ENCODE peak calls at places on chromosomes 6 and 20, in six cellular contexts. S is BE2C, F is lower lobe of right lung, N is PC-3, T is astrocyte, K is cardiac muscle cell. V is an unnamed sample. For H3K4me1, the result is how much of the 10 kb centered on the place peaks cover.

GRCh38 chr20:9411833-9412232 is 102.6 kb upstream of the LAMP5 start:
- DNase-seq in T (no peak), F (no peak), N (no peak), S (no peak), K (no peak), V (no peak)

GRCh38 chr6:140105857-140106256 is 731.4 kb upstream of the CITED2 start:
- DNase-seq in F (no peak), T (no peak), N (peak), S (peak), K (peak), V (no peak)

GRCh38 chr20:3660262-3661059 is 2.7 kb downstream of the GFRA4 start:
- DNase-seq in K (no peak), S (no peak), T (no peak), F (no peak), N (no peak), V (no peak)

GRCh38 chr20:3710703-3711417 is 1.5 kb downstream of the SIGLEC1 start:
- DNase-seq in N (peak), K (peak), S (peak), T (no peak), F (peak), V (no peak)

GRCh38 chr20:38894091-38894847 is 31.9 kb upstream of the FAM83D start:
- DNase-seq in T (no peak), N (no peak), S (no peak), F (no peak), K (peak), V (no peak)

GRCh38 chr6:36833182-36833789 is 6.0 kb downstream of the CPNE5 start:
- DNase-seq in K (no peak), N (no peak), S (no peak), F (no peak), T (no peak), V (no peak)

GRCh38 chr20:3702992-3703391 is 9.4 kb downstream of the SIGLEC1 start:
- DNase-seq in F (no peak), K (no peak), S (no peak), T (no peak), N (no peak), V (no peak)

GRCh38 chr6:7258231-7258763 is 54.7 kb downstream of the SSR1 start:
- DNase-seq in N (no peak), F (no peak), S (no peak), T (no peak), K (no peak), V (no peak)

GRCh38 chr20:4521170-4521968 is 200.3 kb upstream of the PRND start:
- DNase-seq in F (no peak), S (no peak), K (no peak), N (no peak), T (no peak), V (no peak)

GRCh38 chr6:113632220-113632864 is 224.8 kb upstream of the MARCKS start:
- DNase-seq in T (peak), K (peak), S (no peak), N (peak), F (no peak), V (peak)

GRCh38 chr20:45946149-45946970 is 11.9 kb downstream of the PCIF1 start:
- DNase-seq in T (peak), S (no peak), K (peak), N (no peak), F (peak), V (peak)

GRCh38 chr6:2542858-2543218 is 207.9 kb downstream of the MYLK4 start:
- DNase-seq in T (peak), S (no peak), K (peak), F (no peak), N (peak), V (no peak)

GRCh38 chr20:17659801-17660200 is 22.2 kb downstream of the RRBP1 start:
- DNase-seq in S (no peak), T (no peak), K (no peak), F (no peak), N (no peak), V (peak)
- H3K4me1 ChIP-seq in S (under half), T (under half), K (under half), F (under half), N (under half), V (under half)

GRCh38 chr20:56515657-56516381 is 8.7 kb upstream of the FAM209A start:
- DNase-seq in T (no peak), N (peak), K (peak), F (no peak), S (no peak), V (no peak)
- TF ChIP-seq CTCF in T (peak), N (peak), K (peak), F (no peak), S (peak), V (peak)

GRCh38 chr20:1330075-1330830 is 1.3 kb upstream of the SDCBP2 start:
- DNase-seq in K (peak), N (peak), F (no peak), T (no peak), S (no peak), V (peak)
- H3K4me1 ChIP-seq in K (under half), N (under half), F (half or more), T (under half), S (under half), V (under half)

DNA sequence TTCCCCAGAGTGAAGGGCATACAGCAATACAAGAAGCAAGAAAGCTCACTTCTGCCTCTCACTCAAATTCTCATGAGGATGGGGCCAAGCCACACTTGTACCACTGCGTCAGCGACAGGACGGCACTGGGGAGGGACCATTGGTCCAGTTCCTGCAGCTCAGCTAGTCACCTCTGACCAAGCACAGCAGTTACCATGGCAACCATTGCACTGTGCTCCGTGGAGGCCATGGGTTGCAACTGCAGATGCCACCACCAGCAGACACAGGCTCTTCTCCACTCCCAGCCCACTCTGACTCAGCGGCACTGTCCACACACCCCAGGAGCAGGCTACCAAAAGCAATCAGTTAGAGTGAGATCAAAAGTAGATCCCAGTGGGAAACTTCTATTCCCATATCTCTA is 441.1 kb upstream of the ARID1B start:
- DNase-seq in F (no peak), T (no peak), K (no peak), N (peak), S (peak), V (no peak)
- TF ChIP-seq CTCF in F (no peak), T (no peak), K (no peak), N (no peak), S (no peak), V (no peak)

DNA sequence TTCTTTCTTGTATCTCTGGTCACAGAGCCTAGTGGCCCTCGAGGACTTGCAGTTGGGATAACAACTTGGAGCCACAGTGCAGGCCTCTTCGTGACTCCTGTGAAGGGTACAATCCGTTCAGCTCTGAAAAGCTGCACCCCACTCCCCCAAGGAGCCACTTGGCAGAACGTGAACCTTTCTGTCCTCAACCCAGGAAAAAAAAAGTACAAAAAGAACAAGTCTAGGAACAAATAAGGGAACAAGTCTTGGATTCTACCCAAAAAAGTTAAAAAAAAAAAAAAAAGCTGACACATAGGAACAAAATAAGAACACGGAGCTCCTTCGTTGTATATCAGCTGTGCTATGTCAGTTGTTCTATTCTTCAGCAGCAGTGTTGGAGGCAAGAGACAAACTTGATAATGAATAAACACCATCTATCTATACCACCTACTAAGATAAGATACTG is 77.9 kb upstream of the TULP1 start:
- DNase-seq in N (no peak), F (peak), T (no peak), S (no peak), K (peak), V (no peak)
- H3K4me1 ChIP-seq in N (under half), F (half or more), T (under half), S (under half), K (under half), V (under half)

GRCh38 chr6:17505062-17505476 is 95.0 kb upstream of the FAM8A1 start:
- DNase-seq in K (peak), S (no peak), T (no peak), F (no peak), N (peak), V (no peak)
- TF ChIP-seq CTCF in K (no peak), S (peak), T (peak), F (no peak), N (peak), V (peak)

GRCh38 chr6:108584323-108584722 is 23.6 kb downstream of the FOXO3 start:
- DNase-seq in F (no peak), T (no peak), S (no peak), N (no peak), K (no peak), V (no peak)
- H3K4me1 ChIP-seq in F (half or more), T (half or more), S (under half), N (under half), K (half or more), V (half or more)

DNA sequence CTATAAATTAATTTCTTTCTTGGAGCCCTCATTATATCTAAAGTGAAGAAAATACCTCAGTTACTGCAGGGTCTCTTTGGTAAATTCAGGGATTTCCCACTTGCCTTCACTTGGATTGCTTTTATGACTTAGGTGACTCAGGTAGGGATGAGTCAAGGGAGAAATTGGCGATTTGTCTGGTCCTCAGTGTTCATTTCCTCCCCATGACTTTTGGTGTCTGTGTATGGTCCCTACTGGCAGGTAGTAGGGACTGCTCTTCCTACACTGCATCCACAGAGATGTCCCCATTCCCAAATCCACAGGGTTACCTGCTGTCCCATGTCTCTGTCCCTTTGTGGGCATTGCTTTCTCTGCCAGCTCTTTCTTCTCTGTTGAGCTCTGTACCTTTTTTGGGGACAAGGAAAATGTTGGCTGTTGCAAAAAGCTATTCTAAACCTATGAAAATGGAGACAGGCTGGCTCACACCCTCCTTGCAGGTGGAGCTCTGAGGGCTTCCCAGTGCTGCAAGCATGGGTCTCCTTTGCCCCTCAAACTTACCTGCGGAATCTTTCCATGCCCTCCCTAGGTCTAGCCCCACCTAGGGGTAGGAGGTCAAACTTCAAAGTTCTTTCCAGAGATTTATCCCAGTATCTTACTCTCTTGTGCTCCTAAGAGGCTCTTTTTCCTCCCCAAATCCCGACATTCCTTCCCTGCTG is 211.9 kb downstream of the ZNF217 start:
- DNase-seq in K (no peak), N (peak), S (no peak), F (no peak), T (no peak), V (no peak)
- TF ChIP-seq CTCF in K (no peak), N (peak), S (peak), F (no peak), T (no peak), V (no peak)

V was measured in RWPE2.